ENCODE peak calls at places on chromosomes 16 and 17, in eight cellular contexts. A is H9; K is activated CD8-positive, alpha-beta T cell treated with anti-CD3 and anti-CD28 coated beads for 36 hours; B is foreskin fibroblast; R is RWPE2; U is upper lobe of right lung; O is neural progenitor cell; M is cardiac fibroblast. G is an unnamed sample.

GRCh38 chr17:17819561-17819995 is 17.2 kb downstream of the SREBF1 start:
- DNase-seq in B (peak; percentile 91), R (no peak), A (peak; percentile 85), M (peak; percentile 96), O (no peak), K (peak; percentile 97), U (peak; percentile 86), G (peak; percentile 93)

GRCh38 chr17:74923538-74924249 is 379 bp upstream of the OTOP2 start:
- DNase-seq in A (peak; percentile 79), B (peak; percentile 74), R (no peak), M (peak; percentile 48), U (peak; percentile 90), O (peak; percentile 76), K (peak; percentile 76), G (peak; percentile 96)

GRCh38 chr17:72101526-72101925 is 19.3 kb upstream of the SOX9 start:
- DNase-seq in U (no peak), R (no peak), B (no peak), M (no peak), A (no peak), K (no peak), O (no peak), G (no peak)

GRCh38 chr16:87954361-87954760 is 3.1 kb downstream of the BANP start:
- DNase-seq in B (no peak), K (no peak), A (no peak), R (no peak), U (no peak), M (no peak), O (no peak), G (no peak)

GRCh38 chr16:17369441-17369951 is 101.3 kb downstream of the XYLT1 start:
- DNase-seq in B (no peak), A (no peak), U (peak; percentile 72), K (peak; percentile 79), R (no peak), O (no peak), M (no peak), G (peak; percentile 39)

GRCh38 chr17:80361495-80362220 is 53.3 kb upstream of the ENDOV start:
- DNase-seq in K (peak; percentile 39), B (peak; percentile 7), A (peak; percentile 77), R (no peak), M (peak; percentile 23), U (no peak), O (peak; percentile 70), G (no peak)

GRCh38 chr16:76970087-76970744 is 220.8 kb upstream of the MON1B start:
- DNase-seq in A (no peak), B (peak; percentile 8), R (no peak), K (no peak), O (no peak), U (no peak), M (peak; percentile 67), G (no peak)

GRCh38 chr17:63780507-63780906 is 6.5 kb downstream of the DDX42 start:
- DNase-seq in R (no peak), A (no peak), O (no peak), U (no peak), K (no peak), B (peak; percentile 41), M (peak; percentile 27), G (no peak)

GRCh38 chr16:29653436-29653835 is 9.6 kb upstream of the SPN start:
- DNase-seq in R (no peak), A (no peak), B (no peak), O (no peak), K (no peak), U (no peak), M (no peak), G (no peak)

GRCh38 chr16:68197250-68197649 is 38.7 kb downstream of the ESRP2 start:
- DNase-seq in B (peak; percentile 64), R (no peak), O (no peak), M (peak; percentile 37), U (no peak), A (no peak), K (no peak), G (no peak)

GRCh38 chr17:4476512-4477070 is 22.1 kb upstream of the SPNS2 start:
- DNase-seq in A (no peak), O (peak; percentile 3), M (no peak), B (no peak), U (no peak), K (no peak), R (no peak), G (no peak)

GRCh38 chr17:76547183-76547641 is 7.4 kb downstream of the PRCD start:
- DNase-seq in R (peak; percentile 73), B (peak; percentile 88), O (peak; percentile 86), M (peak; percentile 85), K (peak; percentile 70), U (no peak), A (peak; percentile 75), G (peak; percentile 78)

GRCh38 chr16:11177578-11178130 is 78.3 kb downstream of the SOCS1 start:
- DNase-seq in B (no peak), K (no peak), R (no peak), M (no peak), A (no peak), O (no peak), U (no peak), G (no peak)

GRCh38 chr16:11178424-11178823 is 77.6 kb downstream of the SOCS1 start:
- DNase-seq in O (no peak), B (no peak), A (no peak), K (no peak), U (no peak), R (no peak), M (no peak), G (no peak)

GRCh38 chr16:11181242-11181888 is 74.6 kb downstream of the SOCS1 start:
- DNase-seq in U (no peak), M (no peak), B (no peak), R (no peak), K (no peak), A (no peak), O (no peak), G (no peak)

GRCh38 chr16:11180489-11180888 is 75.5 kb downstream of the SOCS1 start:
- DNase-seq in O (no peak), B (no peak), R (no peak), U (no peak), K (no peak), A (no peak), M (no peak), G (peak; percentile 71)

DNA sequence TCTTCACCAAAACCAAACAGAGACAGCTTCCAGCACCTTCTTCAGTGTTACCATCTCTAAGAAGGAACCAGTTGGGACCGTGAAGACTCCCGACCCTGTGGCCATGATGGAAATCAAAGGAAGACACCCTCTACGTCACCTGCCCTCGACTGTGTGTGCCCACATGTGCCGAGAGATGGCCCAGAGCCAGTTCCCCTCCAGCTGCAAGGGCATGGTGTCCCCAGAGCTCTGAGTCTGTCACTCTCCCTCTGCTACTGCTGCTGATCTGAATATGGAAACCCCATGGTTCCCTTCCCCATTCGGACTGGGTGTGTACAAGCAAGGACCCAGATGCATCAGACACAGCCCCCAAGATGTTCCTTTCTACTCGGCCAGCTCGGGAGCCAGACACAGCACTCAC is 76.4 kb downstream of the SOCS1 start:
- DNase-seq in O (no peak), U (no peak), B (no peak), K (no peak), M (no peak), R (no peak), A (no peak), G (peak; percentile 31)
- TF ChIP-seq CTCF in O (no peak), U (no peak), B (no peak), K (no peak), M (no peak), R (no peak), A (no peak), G (no peak)

DNA sequence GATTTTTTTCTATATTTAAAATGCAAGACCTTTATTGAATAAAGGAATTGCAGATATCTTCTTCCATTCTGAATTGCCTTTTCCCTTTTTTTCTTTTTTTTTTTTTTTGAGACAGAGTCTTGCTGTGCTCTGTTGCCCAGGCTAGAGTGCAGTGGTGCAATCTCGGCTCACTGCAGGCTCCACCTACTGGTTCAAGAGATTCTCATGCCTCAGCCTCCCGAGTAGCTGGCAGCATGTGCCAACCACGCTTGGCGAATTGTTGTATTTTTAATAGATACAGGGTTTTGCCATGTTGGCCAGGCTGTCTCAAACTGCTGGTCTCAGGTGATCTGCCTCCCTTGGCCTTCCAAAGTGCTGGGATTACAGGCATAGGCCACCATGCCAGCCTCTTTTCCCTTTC is 151.5 kb downstream of the CEP112 start:
- DNase-seq in M (no peak), A (peak; percentile 36), U (no peak), R (no peak), K (peak; percentile 2), O (peak; percentile 3), B (no peak), G (no peak)
- TF ChIP-seq CTCF in M (no peak), A (peak; percentile 39), U (peak; percentile 23), R (no peak), K (no peak), O (peak; percentile 39), B (no peak), G (no peak)

DNA sequence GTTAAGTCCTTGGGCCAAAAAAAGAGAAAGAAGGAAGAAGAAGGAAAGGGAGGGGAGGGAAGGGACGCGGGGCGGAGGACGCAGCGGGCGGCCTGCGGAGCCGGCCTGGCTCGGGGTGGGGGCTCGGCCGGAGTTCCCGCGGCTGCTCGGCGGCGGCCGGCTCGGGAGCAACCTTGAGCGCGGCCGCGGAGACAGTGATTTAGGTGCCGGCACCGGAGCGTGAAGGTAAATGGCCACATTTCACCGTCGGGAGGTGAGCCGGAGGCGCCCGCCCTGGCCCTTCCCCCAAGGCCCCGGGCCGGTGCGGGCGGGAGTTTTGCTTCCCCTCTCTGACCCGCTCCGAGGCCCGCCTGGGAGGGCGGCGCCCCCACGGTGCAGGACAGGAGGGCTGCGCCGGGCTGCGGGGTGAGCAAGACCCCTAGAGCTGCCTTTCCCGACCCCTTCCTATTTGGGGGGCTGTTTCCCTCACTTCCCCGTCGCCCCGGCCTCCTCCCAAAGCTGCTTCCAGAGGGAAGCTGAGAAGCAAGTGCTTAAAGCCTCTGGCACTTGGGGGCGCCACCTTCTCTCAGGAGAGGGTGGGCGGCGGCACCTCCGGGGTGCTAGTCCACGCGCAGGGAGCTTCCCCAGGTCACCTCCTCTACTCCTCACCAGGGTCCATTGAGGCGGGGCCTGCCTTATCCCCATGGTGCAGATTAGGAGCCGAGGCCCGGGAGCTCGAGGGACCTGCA is 56.5 kb downstream of the MRM1 start:
- DNase-seq in M (no peak), A (peak; percentile 76), U (no peak), O (peak; percentile 76), R (no peak), B (no peak), K (peak; percentile 54), G (no peak)
- TF ChIP-seq CTCF in M (peak; percentile 30), A (peak; percentile 76), U (peak; percentile 18), O (peak; percentile 64), R (no peak), B (peak; percentile 10), K (peak; percentile 46), G (peak; percentile 36)

GRCh38 chr17:19345486-19346350 is 16.8 kb downstream of the B9D1 start:
- DNase-seq in R (peak; percentile 26), O (no peak), K (no peak), U (peak; percentile 20), B (no peak), M (no peak), A (peak; percentile 27), G (no peak)
- TF ChIP-seq CTCF in R (no peak), O (no peak), K (no peak), U (no peak), B (no peak), M (no peak), A (no peak), G (no peak)

G was measured in GM13977.